ENCODE peak calls at places on chromosomes 5 and 9, in six cellular contexts. One of them, this sample, is unnamed.

GRCh38 chr5:59039296-59040006 is 456.6 kb downstream of the RAB3C start:
- DNase-seq in HFF-Myc: no peak
- DNase-seq in OCI-LY7: no peak
- DNase-seq in endothelial cell: peak; percentile 65
- DNase-seq in GM06990: peak; percentile 59
- DNase-seq in fibroblast of the aortic adventitia: peak; percentile 69
- DNase-seq in this sample: peak; percentile 73

GRCh38 chr9:89978185-89978584 is 373.4 kb downstream of the GADD45G start:
- DNase-seq in HFF-Myc: no peak
- DNase-seq in OCI-LY7: no peak
- DNase-seq in endothelial cell: no peak
- DNase-seq in GM06990: no peak
- DNase-seq in fibroblast of the aortic adventitia: peak; percentile 15
- DNase-seq in this sample: no peak

GRCh38 chr5:85647349-85648127 is 970.2 kb upstream of the COX7C start:
- DNase-seq in HFF-Myc: no peak
- DNase-seq in OCI-LY7: no peak
- DNase-seq in endothelial cell: no peak
- DNase-seq in GM06990: no peak
- DNase-seq in fibroblast of the aortic adventitia: no peak
- DNase-seq in this sample: no peak

GRCh38 chr9:117414220-117414905 is 494 bp downstream of the ASTN2 start:
- DNase-seq in HFF-Myc: no peak
- DNase-seq in OCI-LY7: no peak
- DNase-seq in endothelial cell: peak; percentile 46
- DNase-seq in GM06990: peak; percentile 9
- DNase-seq in fibroblast of the aortic adventitia: peak; percentile 1
- DNase-seq in this sample: peak; percentile 34

GRCh38 chr9:8486095-8486494 is 686.5 kb upstream of the DMAC1 start:
- DNase-seq in HFF-Myc: no peak
- DNase-seq in OCI-LY7: no peak
- DNase-seq in endothelial cell: peak; percentile 64
- DNase-seq in GM06990: no peak
- DNase-seq in fibroblast of the aortic adventitia: peak; percentile 42
- DNase-seq in this sample: no peak

GRCh38 chr9:2093920-2094597 is 78.9 kb downstream of the SMARCA2 start:
- DNase-seq in HFF-Myc: no peak
- DNase-seq in OCI-LY7: no peak
- DNase-seq in endothelial cell: no peak
- DNase-seq in GM06990: no peak
- DNase-seq in fibroblast of the aortic adventitia: peak; percentile 70
- DNase-seq in this sample: no peak

GRCh38 chr5:6308683-6309082 is 69.7 kb downstream of the MED10 start:
- DNase-seq in HFF-Myc: no peak
- DNase-seq in OCI-LY7: no peak
- DNase-seq in endothelial cell: no peak
- DNase-seq in GM06990: no peak
- DNase-seq in fibroblast of the aortic adventitia: no peak
- DNase-seq in this sample: no peak

GRCh38 chr5:5340206-5340729 is 82.2 kb upstream of the ICE1 start:
- DNase-seq in HFF-Myc: peak; percentile 97
- DNase-seq in OCI-LY7: no peak
- DNase-seq in endothelial cell: peak; percentile 37
- DNase-seq in GM06990: no peak
- DNase-seq in fibroblast of the aortic adventitia: peak; percentile 90
- DNase-seq in this sample: no peak

GRCh38 chr9:112348257-112348992 is 15.0 kb upstream of the PTBP3 start:
- DNase-seq in HFF-Myc: no peak
- DNase-seq in OCI-LY7: peak; percentile 81
- DNase-seq in endothelial cell: peak; percentile 27
- DNase-seq in GM06990: no peak
- DNase-seq in fibroblast of the aortic adventitia: peak; percentile 77
- DNase-seq in this sample: peak; percentile 27

GRCh38 chr9:19371942-19372341 is 8.1 kb downstream of the RPS6 start:
- DNase-seq in HFF-Myc: no peak
- DNase-seq in OCI-LY7: peak; percentile 39
- DNase-seq in endothelial cell: no peak
- DNase-seq in GM06990: no peak
- DNase-seq in fibroblast of the aortic adventitia: no peak
- DNase-seq in this sample: no peak

GRCh38 chr9:137286980-137287383 is 9.5 kb downstream of the TOR4A start:
- DNase-seq in HFF-Myc: no peak
- DNase-seq in OCI-LY7: peak; percentile 75
- DNase-seq in endothelial cell: peak; percentile 67
- DNase-seq in GM06990: peak; percentile 74
- DNase-seq in fibroblast of the aortic adventitia: peak; percentile 56
- DNase-seq in this sample: peak; percentile 82

GRCh38 chr5:155282503-155283107 is 269.1 kb downstream of the KIF4B start:
- DNase-seq in HFF-Myc: no peak
- DNase-seq in OCI-LY7: no peak
- DNase-seq in endothelial cell: no peak
- DNase-seq in GM06990: no peak
- DNase-seq in fibroblast of the aortic adventitia: no peak
- DNase-seq in this sample: no peak

GRCh38 chr5:17309462-17309861 is 92.0 kb downstream of the BASP1 start:
- DNase-seq in HFF-Myc: no peak
- DNase-seq in OCI-LY7: no peak
- DNase-seq in endothelial cell: no peak
- DNase-seq in GM06990: no peak
- DNase-seq in fibroblast of the aortic adventitia: no peak
- DNase-seq in this sample: no peak

GRCh38 chr5:144209421-144209820 is 38.7 kb downstream of the KCTD16 start:
- DNase-seq in HFF-Myc: no peak
- DNase-seq in OCI-LY7: no peak
- DNase-seq in endothelial cell: no peak
- DNase-seq in GM06990: no peak
- DNase-seq in fibroblast of the aortic adventitia: no peak
- DNase-seq in this sample: no peak

GRCh38 chr5:168346417-168346816 is 55.0 kb downstream of the WWC1 start:
- DNase-seq in HFF-Myc: no peak
- DNase-seq in OCI-LY7: no peak
- DNase-seq in endothelial cell: no peak
- DNase-seq in GM06990: no peak
- DNase-seq in fibroblast of the aortic adventitia: no peak
- DNase-seq in this sample: no peak

GRCh38 chr9:70340572-70340971 is 73.9 kb downstream of the KLF9 start:
- DNase-seq in HFF-Myc: no peak
- DNase-seq in OCI-LY7: peak; percentile 35
- DNase-seq in endothelial cell: no peak
- DNase-seq in GM06990: no peak
- DNase-seq in fibroblast of the aortic adventitia: peak; percentile 74
- DNase-seq in this sample: no peak

GRCh38 chr5:43973318-43973717 is 370.3 kb downstream of the NNT start:
- DNase-seq in HFF-Myc: no peak
- DNase-seq in OCI-LY7: no peak
- DNase-seq in endothelial cell: no peak
- DNase-seq in GM06990: no peak
- DNase-seq in fibroblast of the aortic adventitia: peak; percentile 42
- DNase-seq in this sample: no peak

GRCh38 chr5:87302061-87302460 is 34.4 kb downstream of the RASA1 start:
- DNase-seq in HFF-Myc: peak; percentile 7
- DNase-seq in OCI-LY7: no peak
- DNase-seq in endothelial cell: no peak
- DNase-seq in GM06990: no peak
- DNase-seq in fibroblast of the aortic adventitia: peak; percentile 29
- DNase-seq in this sample: no peak

GRCh38 chr5:43889238-43889637 is 286.3 kb downstream of the NNT start:
- DNase-seq in HFF-Myc: no peak
- DNase-seq in OCI-LY7: no peak
- DNase-seq in endothelial cell: no peak
- DNase-seq in GM06990: no peak
- DNase-seq in fibroblast of the aortic adventitia: peak; percentile 90
- DNase-seq in this sample: no peak

GRCh38 chr5:154756871-154757646 is 1.9 kb downstream of the LARP1 start:
- DNase-seq in HFF-Myc: no peak
- DNase-seq in OCI-LY7: peak; percentile 61
- DNase-seq in endothelial cell: peak; percentile 36
- DNase-seq in GM06990: peak; percentile 59
- DNase-seq in fibroblast of the aortic adventitia: peak; percentile 35
- DNase-seq in this sample: peak; percentile 63

GRCh38 chr9:31574006-31574750 is 810.3 kb upstream of the ACO1 start:
- DNase-seq in HFF-Myc: no peak
- DNase-seq in OCI-LY7: no peak
- DNase-seq in endothelial cell: no peak
- DNase-seq in GM06990: no peak
- DNase-seq in fibroblast of the aortic adventitia: no peak
- DNase-seq in this sample: no peak

GRCh38 chr5:141814064-141814982 is 63.9 kb downstream of the PCDH1 start:
- DNase-seq in HFF-Myc: no peak
- DNase-seq in OCI-LY7: peak; percentile 43
- DNase-seq in endothelial cell: peak; percentile 83
- DNase-seq in GM06990: no peak
- DNase-seq in fibroblast of the aortic adventitia: peak; percentile 17
- DNase-seq in this sample: peak; percentile 70

GRCh38 chr9:132042324-132042723 is 37.3 kb downstream of the MED27 start:
- DNase-seq in HFF-Myc: peak; percentile 92
- DNase-seq in OCI-LY7: no peak
- DNase-seq in endothelial cell: no peak
- DNase-seq in GM06990: no peak
- DNase-seq in fibroblast of the aortic adventitia: peak; percentile 95
- DNase-seq in this sample: no peak

GRCh38 chr9:110146371-110146770 is 61.6 kb downstream of the C9orf152 start:
- DNase-seq in HFF-Myc: no peak
- DNase-seq in OCI-LY7: peak; percentile 58
- DNase-seq in endothelial cell: no peak
- DNase-seq in GM06990: no peak
- DNase-seq in fibroblast of the aortic adventitia: no peak
- DNase-seq in this sample: no peak

GRCh38 chr5:65382582-65382981 is 99.1 kb downstream of the ADAMTS6 start:
- DNase-seq in HFF-Myc: no peak
- DNase-seq in OCI-LY7: peak; percentile 18
- DNase-seq in endothelial cell: no peak
- DNase-seq in GM06990: no peak
- DNase-seq in fibroblast of the aortic adventitia: no peak
- DNase-seq in this sample: no peak

GRCh38 chr5:117880932-117881331 is 1107.4 kb downstream of the DTWD2 start:
- DNase-seq in HFF-Myc: no peak
- DNase-seq in OCI-LY7: no peak
- DNase-seq in endothelial cell: no peak
- DNase-seq in GM06990: no peak
- DNase-seq in fibroblast of the aortic adventitia: no peak
- DNase-seq in this sample: no peak

DNA sequence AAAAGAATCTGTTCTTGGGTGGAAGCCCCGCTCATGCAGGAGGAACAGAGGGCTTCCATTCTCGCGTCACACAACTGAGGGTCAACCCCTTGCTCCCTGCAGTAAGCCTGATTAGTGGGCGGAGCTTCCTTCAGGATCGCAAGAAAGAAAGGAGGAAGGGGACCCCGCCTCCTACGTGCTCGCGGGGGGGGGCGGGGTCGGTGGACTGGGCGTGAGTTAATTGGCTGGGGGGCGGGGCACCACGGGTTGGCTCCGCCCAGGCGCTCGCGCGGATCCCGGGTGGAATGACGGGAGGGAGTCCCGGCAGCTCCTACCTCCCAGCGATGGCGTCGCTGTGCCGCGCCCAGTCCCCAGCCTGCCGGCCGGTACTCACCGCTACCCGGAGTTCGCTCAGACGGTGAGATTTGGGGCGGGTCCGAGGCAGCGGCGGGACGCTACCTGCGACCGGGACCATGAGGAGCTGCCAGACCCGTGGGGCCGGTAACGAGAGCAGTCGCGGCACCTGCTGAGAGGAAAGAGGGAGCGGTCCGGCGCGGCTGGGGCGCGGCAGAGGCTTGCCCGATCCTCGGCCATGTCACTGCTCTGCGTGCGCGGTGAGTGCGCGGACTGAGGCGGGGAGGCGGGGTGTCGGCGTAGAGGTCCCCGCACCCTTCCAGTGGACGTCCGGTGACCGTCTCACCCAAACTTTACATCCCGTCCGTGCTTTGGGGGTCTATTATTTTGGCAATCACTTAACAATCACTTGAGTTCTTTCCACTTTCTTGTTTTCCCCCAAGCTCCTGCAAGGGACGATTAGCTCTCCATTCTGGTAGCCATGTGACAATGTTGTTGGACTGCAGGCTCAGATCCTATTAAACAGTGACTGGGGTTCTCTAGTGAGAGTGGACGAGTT is at the start of gene UNC13B:
- DNase-seq in HFF-Myc: peak; percentile 66
- DNase-seq in OCI-LY7: peak; percentile 93
- DNase-seq in endothelial cell: peak; percentile 96
- DNase-seq in GM06990: peak; percentile 71
- DNase-seq in fibroblast of the aortic adventitia: peak; percentile 87
- DNase-seq in this sample: peak; percentile 73
- TF ChIP-seq CTCF in HFF-Myc: no peak
- TF ChIP-seq CTCF in OCI-LY7: no peak
- TF ChIP-seq CTCF in endothelial cell: no peak
- TF ChIP-seq CTCF in GM06990: no peak
- TF ChIP-seq CTCF in fibroblast of the aortic adventitia: peak; percentile 32
- TF ChIP-seq CTCF in this sample: no peak

GRCh38 chr5:156716981-156717380 is 133.1 kb upstream of the PPP1R2B start:
- DNase-seq in HFF-Myc: no peak
- DNase-seq in OCI-LY7: no peak
- DNase-seq in endothelial cell: no peak
- DNase-seq in GM06990: no peak
- DNase-seq in fibroblast of the aortic adventitia: no peak
- DNase-seq in this sample: no peak

GRCh38 chr5:156718985-156719384 is 131.1 kb upstream of the PPP1R2B start:
- DNase-seq in HFF-Myc: no peak
- DNase-seq in OCI-LY7: peak; percentile 35
- DNase-seq in endothelial cell: no peak
- DNase-seq in GM06990: no peak
- DNase-seq in fibroblast of the aortic adventitia: no peak
- DNase-seq in this sample: no peak

GRCh38 chr5:156715287-156715686 is 134.8 kb upstream of the PPP1R2B start:
- DNase-seq in HFF-Myc: no peak
- DNase-seq in OCI-LY7: no peak
- DNase-seq in endothelial cell: no peak
- DNase-seq in GM06990: no peak
- DNase-seq in fibroblast of the aortic adventitia: no peak
- DNase-seq in this sample: no peak
- TF ChIP-seq CTCF in HFF-Myc: no peak
- TF ChIP-seq CTCF in OCI-LY7: no peak
- TF ChIP-seq CTCF in endothelial cell: no peak
- TF ChIP-seq CTCF in GM06990: no peak
- TF ChIP-seq CTCF in fibroblast of the aortic adventitia: no peak
- TF ChIP-seq CTCF in this sample: no peak

DNA sequence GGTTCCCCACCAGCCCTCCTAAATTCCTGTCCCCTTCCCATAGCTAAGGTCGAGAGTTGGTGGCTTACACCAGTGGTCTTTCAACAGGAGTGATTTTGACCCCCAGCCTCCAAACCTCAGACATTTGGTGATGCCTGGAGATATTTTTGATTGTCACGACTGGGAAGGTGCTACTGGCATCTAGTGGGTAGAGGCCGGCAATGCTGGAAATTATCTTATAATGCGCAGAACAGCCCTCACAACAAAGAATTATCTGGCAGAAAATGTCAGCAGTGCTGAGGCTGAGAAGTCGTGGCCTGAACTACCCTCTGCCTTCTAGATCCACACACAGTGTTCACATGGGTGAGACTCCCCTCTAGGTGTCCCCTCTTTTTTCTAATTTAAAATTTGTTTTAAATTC is 69.6 kb downstream of the IL31RA start:
- DNase-seq in HFF-Myc: no peak
- DNase-seq in OCI-LY7: no peak
- DNase-seq in endothelial cell: no peak
- DNase-seq in GM06990: no peak
- DNase-seq in fibroblast of the aortic adventitia: peak; percentile 44
- DNase-seq in this sample: peak; percentile 1
- TF ChIP-seq CTCF in HFF-Myc: peak; percentile 35
- TF ChIP-seq CTCF in OCI-LY7: peak; percentile 41
- TF ChIP-seq CTCF in endothelial cell: no peak
- TF ChIP-seq CTCF in GM06990: peak; percentile 13
- TF ChIP-seq CTCF in fibroblast of the aortic adventitia: peak; percentile 50
- TF ChIP-seq CTCF in this sample: no peak

GRCh38 chr5:179620293-179620692 is 3.2 kb downstream of the HNRNPH1 start:
- DNase-seq in HFF-Myc: no peak
- DNase-seq in OCI-LY7: no peak
- DNase-seq in endothelial cell: no peak
- DNase-seq in GM06990: no peak
- DNase-seq in fibroblast of the aortic adventitia: peak; percentile 30
- DNase-seq in this sample: no peak
- TF ChIP-seq CTCF in HFF-Myc: no peak
- TF ChIP-seq CTCF in OCI-LY7: no peak
- TF ChIP-seq CTCF in endothelial cell: no peak
- TF ChIP-seq CTCF in GM06990: no peak
- TF ChIP-seq CTCF in fibroblast of the aortic adventitia: no peak
- TF ChIP-seq CTCF in this sample: no peak